ENCODE peak calls at places on chromosomes 13 and 19, in seven cellular contexts. One of them, this sample, is unnamed.
A peak's percentile ranks its signal among the peaks of the same experiment; 100 is the strongest.

GRCh38 chr19:55275851-55276719 is 3.8 kb downstream of the HSPBP1 start:
- DNase-seq in PC-3: no peak
- DNase-seq in GM23248: no peak
- DNase-seq in MM.1S: peak; percentile 82
- DNase-seq in GM23338: no peak
- DNase-seq in neural progenitor cell: no peak
- DNase-seq in HCT116: no peak
- DNase-seq in this sample: no peak

GRCh38 chr19:2477732-2478191 is 1.8 kb downstream of the GADD45B start:
- DNase-seq in neural progenitor cell: no peak
- DNase-seq in HCT116: no peak
- DNase-seq in PC-3: peak; percentile 35
- DNase-seq in GM23248: peak; percentile 64
- DNase-seq in GM23338: no peak
- DNase-seq in MM.1S: peak; percentile 56
- DNase-seq in this sample: peak; percentile 29

GRCh38 chr13:80337011-80337688 is 3.8 kb downstream of the SPRY2 start:
- DNase-seq in GM23248: peak; percentile 30
- DNase-seq in PC-3: no peak
- DNase-seq in MM.1S: no peak
- DNase-seq in HCT116: no peak
- DNase-seq in GM23338: no peak
- DNase-seq in neural progenitor cell: no peak
- DNase-seq in this sample: peak; percentile 20

GRCh38 chr13:40149611-40150283 is 494.3 kb downstream of the COG6 start:
- DNase-seq in GM23338: no peak
- DNase-seq in MM.1S: no peak
- DNase-seq in HCT116: no peak
- DNase-seq in GM23248: peak; percentile 95
- DNase-seq in PC-3: peak; percentile 48
- DNase-seq in neural progenitor cell: no peak
- DNase-seq in this sample: peak; percentile 54

GRCh38 chr19:35710784-35711723 is 6.7 kb downstream of the ZBTB32 start:
- DNase-seq in MM.1S: no peak
- DNase-seq in GM23248: peak; percentile 16
- DNase-seq in GM23338: no peak
- DNase-seq in PC-3: no peak
- DNase-seq in HCT116: no peak
- DNase-seq in neural progenitor cell: no peak
- DNase-seq in this sample: no peak

GRCh38 chr13:94112227-94112626 is 367.3 kb downstream of the DCT start:
- DNase-seq in neural progenitor cell: no peak
- DNase-seq in GM23338: no peak
- DNase-seq in PC-3: peak; percentile 73
- DNase-seq in HCT116: no peak
- DNase-seq in MM.1S: no peak
- DNase-seq in GM23248: peak; percentile 95
- DNase-seq in this sample: no peak

GRCh38 chr13:45770886-45771285 is 68.8 kb downstream of the CBY2 start:
- DNase-seq in neural progenitor cell: no peak
- DNase-seq in HCT116: no peak
- DNase-seq in MM.1S: no peak
- DNase-seq in GM23248: no peak
- DNase-seq in PC-3: no peak
- DNase-seq in GM23338: no peak
- DNase-seq in this sample: no peak

GRCh38 chr19:55305491-55305890 is 19.6 kb downstream of the TMEM150B start:
- DNase-seq in MM.1S: peak; percentile 45
- DNase-seq in neural progenitor cell: peak; percentile 76
- DNase-seq in PC-3: peak; percentile 56
- DNase-seq in GM23338: peak; percentile 88
- DNase-seq in GM23248: peak; percentile 50
- DNase-seq in HCT116: no peak
- DNase-seq in this sample: no peak

GRCh38 chr19:5785423-5785822 is 877 bp upstream of the PRR22 start:
- DNase-seq in HCT116: no peak
- DNase-seq in neural progenitor cell: no peak
- DNase-seq in PC-3: no peak
- DNase-seq in MM.1S: no peak
- DNase-seq in GM23338: no peak
- DNase-seq in GM23248: no peak
- DNase-seq in this sample: no peak

GRCh38 chr13:99376132-99376531 is 68.9 kb upstream of the GPR183 start:
- DNase-seq in GM23338: no peak
- DNase-seq in GM23248: no peak
- DNase-seq in MM.1S: no peak
- DNase-seq in HCT116: no peak
- DNase-seq in neural progenitor cell: no peak
- DNase-seq in PC-3: no peak
- DNase-seq in this sample: no peak

GRCh38 chr13:50236898-50237318 is 221.7 kb downstream of the KCNRG start:
- DNase-seq in GM23248: no peak
- DNase-seq in neural progenitor cell: no peak
- DNase-seq in MM.1S: no peak
- DNase-seq in HCT116: no peak
- DNase-seq in PC-3: no peak
- DNase-seq in GM23338: no peak
- DNase-seq in this sample: no peak

GRCh38 chr19:5225486-5226345 is 114.9 kb downstream of the PTPRS start:
- DNase-seq in PC-3: no peak
- DNase-seq in GM23248: peak; percentile 21
- DNase-seq in GM23338: peak; percentile 75
- DNase-seq in neural progenitor cell: peak; percentile 39
- DNase-seq in MM.1S: no peak
- DNase-seq in HCT116: no peak
- DNase-seq in this sample: no peak

GRCh38 chr19:51194527-51195315 is 30.2 kb upstream of the CD33 start:
- DNase-seq in GM23338: no peak
- DNase-seq in neural progenitor cell: no peak
- DNase-seq in MM.1S: no peak
- DNase-seq in GM23248: no peak
- DNase-seq in HCT116: no peak
- DNase-seq in PC-3: no peak
- DNase-seq in this sample: no peak

GRCh38 chr19:28532765-28533341 is 680.1 kb downstream of the UQCRFS1 start:
- DNase-seq in neural progenitor cell: no peak
- DNase-seq in HCT116: no peak
- DNase-seq in MM.1S: no peak
- DNase-seq in GM23338: no peak
- DNase-seq in PC-3: no peak
- DNase-seq in GM23248: no peak
- DNase-seq in this sample: no peak

GRCh38 chr13:38223093-38223492 is 126.6 kb upstream of the UFM1 start:
- DNase-seq in GM23338: peak; percentile 72
- DNase-seq in HCT116: no peak
- DNase-seq in GM23248: peak; percentile 35
- DNase-seq in neural progenitor cell: peak; percentile 66
- DNase-seq in MM.1S: no peak
- DNase-seq in PC-3: peak; percentile 19
- DNase-seq in this sample: peak; percentile 19

GRCh38 chr13:100540621-100541020 is 48.0 kb downstream of the GGACT start:
- DNase-seq in GM23248: no peak
- DNase-seq in MM.1S: no peak
- DNase-seq in neural progenitor cell: no peak
- DNase-seq in HCT116: no peak
- DNase-seq in GM23338: no peak
- DNase-seq in PC-3: no peak
- DNase-seq in this sample: no peak

GRCh38 chr19:53907193-53907581 is 1.9 kb upstream of the CACNG7 start:
- DNase-seq in PC-3: no peak
- DNase-seq in GM23248: no peak
- DNase-seq in MM.1S: no peak
- DNase-seq in neural progenitor cell: no peak
- DNase-seq in GM23338: peak; percentile 55
- DNase-seq in HCT116: no peak
- DNase-seq in this sample: no peak

GRCh38 chr13:80924596-80924995 is 583.7 kb upstream of the SPRY2 start:
- DNase-seq in neural progenitor cell: no peak
- DNase-seq in MM.1S: no peak
- DNase-seq in GM23248: no peak
- DNase-seq in PC-3: no peak
- DNase-seq in GM23338: no peak
- DNase-seq in HCT116: no peak
- DNase-seq in this sample: no peak

DNA sequence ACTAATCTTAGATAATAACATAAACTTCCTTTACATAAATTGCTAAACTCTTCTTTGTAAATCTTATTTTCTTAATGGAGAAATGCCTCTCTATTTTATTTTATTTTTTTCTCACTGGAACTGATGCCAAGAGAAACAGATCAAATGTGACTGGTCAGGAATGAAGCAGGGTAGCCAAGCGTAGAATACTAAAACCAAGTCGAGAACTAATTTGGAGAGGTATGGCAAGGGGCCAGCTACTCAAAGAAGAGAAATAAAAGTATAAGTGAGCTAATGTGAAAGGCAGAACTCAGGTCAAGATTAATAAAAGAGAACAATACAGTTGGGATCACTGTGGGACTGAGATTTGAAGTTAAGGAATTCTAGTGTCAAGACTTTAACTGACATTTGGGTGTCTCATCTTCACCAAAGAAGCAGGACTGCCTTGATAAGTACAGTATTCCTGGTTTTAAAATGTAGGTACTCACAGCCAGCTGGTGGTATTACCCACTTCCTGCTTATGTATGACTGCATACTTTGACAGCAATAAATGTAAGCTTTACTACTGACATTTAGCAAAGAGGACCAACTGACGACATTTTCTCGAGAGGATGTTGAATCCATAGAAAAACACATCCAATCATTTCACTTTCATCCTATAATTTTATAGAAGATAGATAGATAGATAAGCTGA is 1192.2 kb downstream of the EFNB2 start:
- DNase-seq in GM23338: no peak
- DNase-seq in neural progenitor cell: no peak
- DNase-seq in MM.1S: no peak
- DNase-seq in GM23248: no peak
- DNase-seq in PC-3: no peak
- DNase-seq in HCT116: no peak
- DNase-seq in this sample: no peak
- TF ChIP-seq EZH2phosphoT487 in GM23338: no peak
- TF ChIP-seq EZH2phosphoT487 in neural progenitor cell: no peak
- TF ChIP-seq EZH2phosphoT487 in MM.1S: no peak
- TF ChIP-seq EZH2phosphoT487 in GM23248: no peak
- TF ChIP-seq EZH2phosphoT487 in PC-3: no peak
- TF ChIP-seq EZH2phosphoT487 in HCT116: no peak
- TF ChIP-seq EZH2phosphoT487 in this sample: no peak

GRCh38 chr19:12974301-12975220 is 5.2 kb downstream of the DAND5 start:
- DNase-seq in GM23338: no peak
- DNase-seq in GM23248: peak; percentile 51
- DNase-seq in neural progenitor cell: no peak
- DNase-seq in HCT116: no peak
- DNase-seq in PC-3: no peak
- DNase-seq in MM.1S: no peak
- DNase-seq in this sample: no peak
- H3K4me2 ChIP-seq in GM23338: no peak overlapping the region
- H3K4me2 ChIP-seq in GM23248: no peak overlapping the region
- H3K4me2 ChIP-seq in neural progenitor cell: no peak overlapping the region
- H3K4me2 ChIP-seq in HCT116: no peak overlapping the region
- H3K4me2 ChIP-seq in PC-3: no peak overlapping the region
- H3K4me2 ChIP-seq in MM.1S: no peak overlapping the region
- H3K4me2 ChIP-seq in this sample: no peak overlapping the region

DNA sequence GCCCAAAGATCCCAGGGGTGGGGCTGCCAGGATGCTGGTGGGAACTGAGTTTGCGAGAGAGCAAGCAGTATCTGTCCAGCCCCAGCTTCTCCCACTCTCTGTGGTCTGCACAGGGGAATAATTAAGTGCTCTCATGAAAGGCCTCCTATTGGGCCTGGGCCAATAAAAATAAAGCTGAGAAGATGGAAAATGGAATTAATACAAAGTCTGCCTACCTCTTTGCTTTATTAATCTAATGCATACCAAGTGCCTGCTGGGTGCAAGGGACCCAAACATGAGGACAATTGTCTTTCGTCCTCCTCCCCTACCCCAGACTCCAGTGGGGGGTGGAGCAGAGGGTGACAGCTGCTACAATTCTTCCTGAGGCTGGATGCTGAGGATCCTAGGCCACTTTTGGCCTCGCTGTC is 5.4 kb downstream of the DDX39A start:
- DNase-seq in MM.1S: no peak
- DNase-seq in neural progenitor cell: no peak
- DNase-seq in HCT116: no peak
- DNase-seq in GM23248: peak; percentile 47
- DNase-seq in PC-3: no peak
- DNase-seq in GM23338: no peak
- DNase-seq in this sample: no peak
- H3K27ac ChIP-seq in MM.1S: no peak overlapping the region
- H3K27ac ChIP-seq in neural progenitor cell: no peak overlapping the region
- H3K27ac ChIP-seq in HCT116: no peak overlapping the region
- H3K27ac ChIP-seq in GM23248: no peak overlapping the region
- H3K27ac ChIP-seq in PC-3: no peak overlapping the region
- H3K27ac ChIP-seq in GM23338: peak overlapping the region; percentile 39
- H3K27ac ChIP-seq in this sample: no peak overlapping the region

DNA sequence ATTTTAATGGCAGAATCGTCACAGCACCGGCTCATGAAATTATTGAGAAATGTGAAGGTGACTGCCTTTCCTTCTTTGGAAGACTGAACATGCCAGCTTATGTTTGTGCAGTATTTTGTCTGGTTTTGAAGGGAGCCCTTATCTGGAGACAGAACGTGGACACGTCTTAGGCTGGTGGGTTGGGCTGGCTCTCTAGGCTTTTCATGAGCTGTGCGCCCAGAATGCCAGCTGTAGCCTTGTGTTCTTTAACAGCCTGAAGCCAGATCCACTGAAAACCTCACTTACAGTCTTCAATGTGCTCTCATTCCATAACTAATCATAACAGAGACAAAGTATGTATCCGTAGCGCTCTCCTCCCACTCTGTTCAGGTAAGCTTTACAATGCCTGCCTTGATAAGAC is 184.4 kb upstream of the HTR2A start:
- DNase-seq in PC-3: no peak
- DNase-seq in GM23248: no peak
- DNase-seq in MM.1S: no peak
- DNase-seq in neural progenitor cell: no peak
- DNase-seq in GM23338: no peak
- DNase-seq in HCT116: no peak
- DNase-seq in this sample: peak; percentile 7
- TF ChIP-seq EZH2phosphoT487 in PC-3: no peak
- TF ChIP-seq EZH2phosphoT487 in GM23248: no peak
- TF ChIP-seq EZH2phosphoT487 in MM.1S: no peak
- TF ChIP-seq EZH2phosphoT487 in neural progenitor cell: no peak
- TF ChIP-seq EZH2phosphoT487 in GM23338: no peak
- TF ChIP-seq EZH2phosphoT487 in HCT116: no peak
- TF ChIP-seq EZH2phosphoT487 in this sample: no peak

This sample was measured in hepatocyte.